ENCODE peak calls at places on chromosomes 13 and 19, in five cellular contexts. F, D, B, J and Q are unnamed samples.

GRCh38 chr19:4089400-4089908 is 22.8 kb upstream of the ZBTB7A start:
- DNase-seq in F (no peak), D (peak), B (no peak), J (no peak), Q (no peak)

GRCh38 chr19:49549045-49549444 is 21.2 kb downstream of the RCN3 start:
- DNase-seq in F (no peak), D (no peak), B (no peak), J (no peak), Q (no peak)

GRCh38 chr13:41533266-41533665 is 75.9 kb downstream of the RGCC start:
- DNase-seq in F (no peak), D (no peak), B (no peak), J (no peak), Q (no peak)

GRCh38 chr19:19670070-19670551 is 1.5 kb downstream of the ZNF101 start:
- DNase-seq in F (no peak), D (no peak), B (no peak), J (no peak), Q (no peak)

GRCh38 chr19:15249560-15249874 is 17.3 kb upstream of the EPHX3 start:
- DNase-seq in F (no peak), D (no peak), B (no peak), J (no peak), Q (no peak)

GRCh38 chr19:56594783-56595547 is at the start of gene ZNF71:
- DNase-seq in F (peak), D (peak), B (peak), J (peak), Q (peak)

GRCh38 chr19:38375748-38376147 is 1.4 kb downstream of the PSMD8 start:
- DNase-seq in F (no peak), D (no peak), B (no peak), J (no peak), Q (no peak)

GRCh38 chr13:96792736-96793444 is 201.4 kb downstream of the OXGR1 start:
- DNase-seq in F (no peak), D (no peak), B (no peak), J (no peak), Q (no peak)